ENCODE peak calls at places on chromosomes 16 and 17, in eight cellular contexts. C, T, Y, P, J, G, H and R are unnamed samples.

GRCh38 chr16:1985466-1986150 is 1.6 kb downstream of the GFER start:
- DNase-seq in C (no peak), T (no peak), Y (no peak), P (no peak), J (no peak), G (no peak), H (no peak), R (no peak)

GRCh38 chr16:26118575-26118974 is 426.8 kb downstream of the HS3ST4 start:
- DNase-seq in C (no peak), T (no peak), Y (no peak), P (no peak), J (no peak), G (no peak), H (no peak), R (no peak)

GRCh38 chr16:24683847-24684493 is 45.5 kb upstream of the TNRC6A start:
- DNase-seq in C (no peak), T (no peak), Y (no peak), P (no peak), J (no peak), G (no peak), H (no peak), R (no peak)

GRCh38 chr17:76641501-76641900 is 2.1 kb downstream of the ST6GALNAC1 start:
- DNase-seq in C (no peak), T (peak), Y (peak), P (no peak), J (no peak), G (no peak), H (no peak), R (no peak)

GRCh38 chr17:72590382-72590781 is 469.6 kb downstream of the SOX9 start:
- DNase-seq in C (no peak), T (no peak), Y (no peak), P (no peak), J (no peak), G (no peak), H (no peak), R (no peak)

GRCh38 chr17:82212331-82213250 is at the start of gene CCDC57:
- DNase-seq in C (peak), T (peak), Y (peak), P (peak), J (no peak), G (no peak), H (no peak), R (peak)

GRCh38 chr16:66502020-66502913 is 47.7 kb downstream of the TK2 start:
- DNase-seq in C (no peak), T (no peak), Y (no peak), P (no peak), J (no peak), G (peak), H (no peak), R (no peak)

GRCh38 chr16:88456356-88457292 is 3.5 kb downstream of the ZFPM1 start:
- DNase-seq in C (no peak), T (no peak), Y (no peak), P (no peak), J (no peak), G (no peak), H (no peak), R (no peak)

GRCh38 chr16:54282202-54282922 is 4.2 kb downstream of the IRX3 start:
- DNase-seq in C (peak), T (no peak), Y (no peak), P (peak), J (no peak), G (no peak), H (no peak), R (peak)

GRCh38 chr17:4009164-4009785 is 45.0 kb upstream of the ATP2A3 start:
- DNase-seq in C (no peak), T (no peak), Y (no peak), P (no peak), J (no peak), G (no peak), H (no peak), R (no peak)

GRCh38 chr17:9238340-9239259 is 217.3 kb downstream of the NTN1 start:
- DNase-seq in C (no peak), T (no peak), Y (no peak), P (no peak), J (no peak), G (no peak), H (no peak), R (no peak)

GRCh38 chr16:21708533-21709115 is 44.9 kb downstream of the OTOA start:
- DNase-seq in C (peak), T (peak), Y (peak), P (peak), J (peak), G (peak), H (peak), R (peak)

GRCh38 chr16:86285421-86285820 is 224.9 kb upstream of the FOXF1 start:
- DNase-seq in C (no peak), T (no peak), Y (no peak), P (no peak), J (no peak), G (no peak), H (no peak), R (no peak)

GRCh38 chr16:77782694-77783093 is 5.7 kb upstream of the VAT1L start:
- DNase-seq in C (no peak), T (no peak), Y (no peak), P (no peak), J (no peak), G (no peak), H (no peak), R (peak)

GRCh38 chr17:66647391-66647983 is 187.4 kb upstream of the CACNG5 start:
- DNase-seq in C (no peak), T (no peak), Y (no peak), P (no peak), J (no peak), G (no peak), H (no peak), R (no peak)

GRCh38 chr17:82490512-82491195 is 28.9 kb upstream of the FOXK2 start:
- DNase-seq in C (no peak), T (peak), Y (no peak), P (no peak), J (peak), G (no peak), H (no peak), R (peak)